ENCODE peak calls at places on chromosomes 12 and 14, in nine cellular contexts. W, B, U, O, R, I, A, Y and S are unnamed samples.

GRCh38 chr14:93939304-93940229 is 12.4 kb downstream of the FAM181A start:
- DNase-seq in R (peak), B (no peak), W (peak), I (peak), U (peak), O (peak), Y (peak), A (peak), S (no peak)

GRCh38 chr12:8609061-8609570 is 3.5 kb downstream of the AICDA start:
- DNase-seq in R (no peak), B (peak), O (no peak), W (no peak), U (no peak), I (peak), Y (no peak), A (no peak), S (no peak)

GRCh38 chr12:92414383-92415065 is 268.9 kb upstream of the BTG1 start:
- DNase-seq in A (no peak), W (no peak), O (no peak), B (no peak), Y (no peak), U (no peak), I (no peak), R (no peak), S (no peak)

GRCh38 chr12:91219511-91219910 is 36.9 kb upstream of the DCN start:
- DNase-seq in A (no peak), I (peak), U (no peak), B (no peak), W (no peak), Y (no peak), O (no peak), R (no peak), S (peak)

GRCh38 chr12:2743478-2743877 is 51.3 kb upstream of the FKBP4 start:
- DNase-seq in U (no peak), O (no peak), B (no peak), W (no peak), Y (no peak), A (no peak), R (no peak), I (no peak), S (no peak)

GRCh38 chr12:48352157-48352775 is 1.5 kb upstream of the ZNF641 start:
- DNase-seq in O (no peak), I (no peak), U (no peak), B (no peak), A (no peak), Y (no peak), W (no peak), R (no peak), S (no peak)

GRCh38 chr12:6662602-6662905 is 365 bp downstream of the ING4 start:
- DNase-seq in O (no peak), W (no peak), Y (no peak), A (no peak), I (no peak), R (no peak), B (no peak), U (no peak), S (no peak)

GRCh38 chr12:72076558-72076915 is 137.9 kb downstream of the TPH2 start:
- DNase-seq in W (no peak), O (no peak), I (no peak), B (no peak), R (no peak), A (no peak), U (no peak), Y (no peak), S (no peak)

GRCh38 chr12:12983420-12984035 is 16.5 kb downstream of the HEBP1 start:
- DNase-seq in W (no peak), B (peak), R (no peak), Y (peak), I (peak), O (peak), A (no peak), U (no peak), S (no peak)

GRCh38 chr12:110577717-110578521 is 5.2 kb downstream of the PPTC7 start:
- DNase-seq in A (no peak), U (no peak), W (no peak), I (peak), Y (no peak), O (no peak), R (no peak), B (no peak), S (no peak)

GRCh38 chr12:61846805-61847204 is 413.4 kb upstream of the USP15 start:
- DNase-seq in Y (no peak), I (no peak), W (no peak), U (no peak), B (no peak), A (no peak), O (no peak), R (no peak), S (no peak)

GRCh38 chr14:74035556-74035955 is 16.4 kb downstream of the BBOF1 start:
- DNase-seq in U (no peak), O (no peak), R (no peak), B (no peak), Y (no peak), I (peak), A (no peak), W (no peak), S (no peak)

GRCh38 chr14:77638738-77639137 is 22.3 kb upstream of the SPTLC2 start:
- DNase-seq in U (no peak), R (no peak), O (no peak), A (no peak), I (peak), Y (no peak), W (no peak), B (no peak), S (no peak)

GRCh38 chr12:80353254-80353653 is 90.8 kb upstream of the PTPRQ start:
- DNase-seq in B (no peak), W (no peak), I (peak), A (no peak), O (no peak), U (no peak), R (no peak), Y (no peak), S (no peak)

GRCh38 chr12:1830401-1830845 is 10.1 kb downstream of the LRTM2 start:
- DNase-seq in W (no peak), R (no peak), I (no peak), A (no peak), O (no peak), Y (no peak), B (no peak), U (no peak), S (no peak)

DNA sequence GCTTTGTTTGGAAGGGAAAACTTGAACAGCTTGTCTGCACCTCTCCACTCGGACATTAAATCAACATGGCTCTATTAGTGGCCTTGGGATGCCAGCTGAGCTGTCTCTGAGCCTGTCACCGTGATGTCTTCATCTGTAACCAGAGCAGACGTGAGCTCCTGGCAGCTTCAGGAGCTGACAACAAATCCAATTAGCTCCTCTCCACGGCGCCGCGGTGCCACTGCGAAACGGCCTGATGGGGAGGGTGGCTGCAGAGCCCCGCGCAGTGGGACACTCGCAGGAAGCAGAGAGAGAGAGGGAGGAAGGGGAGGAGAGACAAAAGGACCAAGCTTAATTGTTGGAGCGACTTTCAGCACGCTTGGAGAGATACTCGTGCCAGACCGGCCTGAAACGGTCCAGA is 112.3 kb downstream of the PAPOLA start:
- DNase-seq in A (no peak), W (no peak), O (no peak), U (no peak), I (no peak), B (no peak), R (no peak), Y (no peak), S (no peak)
- H3K4me3 ChIP-seq in A (no peak), W (no peak), O (no peak), U (no peak), I (no peak), B (no peak), R (no peak), Y (no peak), S (peak)

GRCh38 chr14:36979863-36980262 is 192.5 kb downstream of the SLC25A21 start:
- DNase-seq in R (no peak), B (no peak), W (no peak), O (no peak), Y (no peak), I (no peak), A (no peak), U (no peak), S (no peak)

GRCh38 chr14:36974985-36975384 is 197.4 kb downstream of the SLC25A21 start:
- DNase-seq in O (no peak), U (no peak), A (no peak), Y (no peak), R (no peak), B (no peak), I (no peak), W (no peak), S (no peak)

GRCh38 chr14:36976571-36977023 is 195.8 kb downstream of the SLC25A21 start:
- DNase-seq in W (peak), R (no peak), B (no peak), Y (no peak), O (no peak), U (no peak), I (peak), A (no peak), S (no peak)

GRCh38 chr14:36973806-36974442 is 198.5 kb downstream of the SLC25A21 start:
- DNase-seq in B (no peak), O (no peak), Y (no peak), R (no peak), U (no peak), I (peak), W (no peak), A (no peak), S (no peak)

GRCh38 chr14:36975834-36976233 is 196.6 kb downstream of the SLC25A21 start:
- DNase-seq in R (no peak), A (no peak), W (no peak), U (no peak), I (no peak), O (no peak), B (no peak), Y (no peak), S (no peak)
- TF ChIP-seq CTCF in R (no peak), A (no peak), W (no peak), U (no peak), I (no peak), O (no peak), B (no peak), Y (no peak), S (no peak)

GRCh38 chr12:25436206-25436912 is 116.7 kb downstream of the LMNTD1 start:
- DNase-seq in A (no peak), Y (no peak), U (no peak), I (peak), O (peak), R (no peak), W (no peak), B (peak), S (peak)
- H3K4me3 ChIP-seq in A (peak), Y (peak), U (no peak), I (peak), O (no peak), R (peak), W (no peak), B (no peak), S (peak)

DNA sequence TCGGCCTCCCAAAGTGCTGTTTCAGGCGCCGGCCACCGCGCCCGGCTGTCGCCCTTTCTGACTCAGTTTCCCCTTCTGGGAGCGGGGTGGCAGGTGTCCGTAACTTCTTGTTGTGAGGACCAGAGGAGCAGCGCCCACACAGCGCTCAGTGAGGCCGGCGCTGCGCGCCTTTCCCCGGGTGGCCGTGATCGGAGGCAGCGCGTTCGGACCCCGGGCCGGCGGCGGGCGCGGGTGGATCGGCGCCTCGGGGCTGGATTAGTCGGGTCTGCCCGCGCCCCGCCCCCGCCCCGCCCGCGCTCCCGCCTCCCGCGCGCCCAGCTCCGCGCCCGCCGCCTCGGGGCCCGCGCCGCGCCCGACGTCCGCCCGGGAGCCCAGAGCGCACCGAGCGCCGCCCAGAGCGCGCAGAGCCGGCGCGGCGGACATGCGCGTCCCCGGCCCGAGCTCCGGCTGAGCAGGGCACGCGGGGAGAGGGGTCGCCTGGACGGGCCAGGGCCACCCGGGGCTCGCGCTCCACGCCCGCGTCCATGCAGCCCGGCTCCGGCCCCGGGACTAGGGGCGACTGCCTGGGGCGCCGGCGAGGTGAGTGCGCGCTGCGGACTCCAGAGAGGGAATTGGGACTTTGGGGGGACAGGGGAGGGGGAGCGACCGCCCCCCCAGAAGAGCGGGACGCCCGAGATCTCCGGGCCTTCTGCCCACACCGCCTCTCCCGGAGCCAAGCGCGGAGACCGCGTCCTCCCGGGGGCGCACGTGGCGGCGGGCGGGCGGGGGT is 50.5 kb downstream of the LRCOL1 start:
- DNase-seq in U (no peak), W (peak), O (no peak), B (no peak), Y (no peak), A (peak), I (peak), R (no peak), S (no peak)
- TF ChIP-seq CTCF in U (no peak), W (no peak), O (no peak), B (no peak), Y (no peak), A (no peak), I (no peak), R (no peak), S (no peak)

GRCh38 chr12:105257321-105257728 is 21.4 kb upstream of the APPL2 start:
- DNase-seq in I (peak), W (no peak), U (no peak), R (no peak), O (no peak), A (no peak), B (peak), Y (no peak), S (peak)
- H3K4me3 ChIP-seq in I (no peak), W (no peak), U (no peak), R (no peak), O (no peak), A (no peak), B (no peak), Y (no peak), S (no peak)

GRCh38 chr14:101410126-101410525 is 151.2 kb upstream of the DIO3 start:
- DNase-seq in U (no peak), Y (no peak), O (no peak), R (no peak), I (no peak), W (no peak), B (no peak), A (no peak), S (no peak)
- TF ChIP-seq CTCF in U (no peak), Y (no peak), O (no peak), R (no peak), I (no peak), W (no peak), B (no peak), A (no peak), S (no peak)

DNA sequence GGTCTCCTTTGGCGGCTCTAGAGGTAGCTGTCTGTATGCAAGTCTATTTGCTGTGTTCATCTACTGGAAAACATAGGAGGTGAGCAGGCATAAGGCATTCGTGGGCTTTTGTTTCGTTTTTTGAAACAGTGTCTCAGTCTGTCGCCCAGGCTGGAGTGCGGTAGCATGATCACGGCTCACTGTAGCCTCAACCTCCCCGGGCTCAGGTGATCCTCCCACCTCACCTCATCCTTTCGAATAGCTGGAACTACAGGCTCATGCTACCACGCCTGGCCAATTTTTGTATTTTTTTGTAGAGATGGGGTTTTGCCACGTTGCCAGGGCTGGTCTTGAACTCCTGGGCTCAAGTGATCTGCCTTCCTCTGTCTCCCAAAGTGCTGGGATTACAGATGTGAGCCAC is 27.5 kb downstream of the FLVCR2 start:
- DNase-seq in O (no peak), A (no peak), I (no peak), R (no peak), W (no peak), B (no peak), U (no peak), Y (no peak), S (no peak)
- H3K4me3 ChIP-seq in O (no peak), A (no peak), I (peak), R (peak), W (no peak), B (no peak), U (no peak), Y (no peak), S (peak)